ENCODE peak calls at places on chromosomes 13 and 19, in five cellular contexts. S, W, O, U and L are unnamed samples.

GRCh38 chr13:50617134-50617721 is 226.3 kb downstream of the DLEU7 start:
- DNase-seq in S (no peak), W (no peak), O (peak; percentile 22), U (no peak), L (no peak)

GRCh38 chr13:31115616-31116015 is 46.1 kb downstream of the HSPH1 start:
- DNase-seq in S (no peak), W (no peak), O (no peak), U (no peak), L (no peak)

GRCh38 chr19:50759886-50760285 is 10.4 kb upstream of the GPR32 start:
- DNase-seq in S (peak; percentile 55), W (no peak), O (no peak), U (no peak), L (no peak)

GRCh38 chr13:40016953-40017660 is 361.6 kb downstream of the COG6 start:
- DNase-seq in S (no peak), W (no peak), O (no peak), U (no peak), L (no peak)

GRCh38 chr19:46925548-46925950 is 64.8 kb downstream of the ARHGAP35 start:
- DNase-seq in S (peak; percentile 69), W (no peak), O (peak; percentile 71), U (no peak), L (no peak)

GRCh38 chr13:91313103-91313502 is 34.4 kb upstream of the MIR17HG start:
- DNase-seq in S (peak; percentile 2), W (peak; percentile 29), O (no peak), U (no peak), L (peak; percentile 49)

GRCh38 chr19:48645652-48646191 is at the start of gene CA11:
- DNase-seq in S (no peak), W (no peak), O (no peak), U (no peak), L (no peak)

GRCh38 chr13:90770334-90770733 is 577.2 kb upstream of the MIR17HG start:
- DNase-seq in S (no peak), W (no peak), O (no peak), U (no peak), L (no peak)

GRCh38 chr19:23313196-23313595 is 63.0 kb upstream of the ZNF724 start:
- DNase-seq in S (no peak), W (no peak), O (no peak), U (no peak), L (no peak)

GRCh38 chr19:40200352-40201099 is 9.3 kb downstream of the MAP3K10 start:
- DNase-seq in S (no peak), W (no peak), O (no peak), U (no peak), L (no peak)

GRCh38 chr19:5585461-5586299 is 17.9 kb upstream of the TINCR start:
- DNase-seq in S (no peak), W (peak; percentile 73), O (no peak), U (no peak), L (peak; percentile 46)

GRCh38 chr13:51453959-51454703 is 1.3 kb upstream of the INTS6 start:
- DNase-seq in S (no peak), W (peak; percentile 32), O (peak; percentile 52), U (no peak), L (peak; percentile 42)

GRCh38 chr13:91153372-91153771 is 194.1 kb upstream of the MIR17HG start:
- DNase-seq in S (no peak), W (no peak), O (no peak), U (no peak), L (no peak)

GRCh38 chr13:113921763-113922162 is 52.1 kb downstream of the C13orf46 start:
- DNase-seq in S (no peak), W (no peak), O (no peak), U (no peak), L (no peak)

GRCh38 chr13:74288361-74288911 is 154.2 kb upstream of the KLF12 start:
- DNase-seq in S (no peak), W (peak; percentile 39), O (peak; percentile 46), U (no peak), L (no peak)

GRCh38 chr13:110965038-110965754 is 50.3 kb upstream of the ANKRD10 start:
- DNase-seq in S (peak; percentile 28), W (no peak), O (no peak), U (no peak), L (no peak)

GRCh38 chr13:105167385-105167784 is 1368.1 kb downstream of the EFNB2 start:
- DNase-seq in S (no peak), W (no peak), O (no peak), U (no peak), L (no peak)

GRCh38 chr19:9939301-9939913 is 3.1 kb upstream of the OLFM2 start:
- DNase-seq in S (no peak), W (peak; percentile 39), O (no peak), U (no peak), L (no peak)

GRCh38 chr19:3821857-3822364 is 35.7 kb upstream of the MATK start:
- DNase-seq in S (peak; percentile 60), W (peak; percentile 51), O (peak; percentile 72), U (no peak), L (peak; percentile 69)

GRCh38 chr13:92966341-92966740 is 260.3 kb upstream of the GPC6 start:
- DNase-seq in S (no peak), W (no peak), O (no peak), U (no peak), L (no peak)

GRCh38 chr13:36872621-36873020 is 47.4 kb downstream of the SMAD9 start:
- DNase-seq in S (no peak), W (no peak), O (peak; percentile 29), U (no peak), L (peak; percentile 21)

GRCh38 chr13:81929988-81930387 is 1589.1 kb upstream of the SPRY2 start:
- DNase-seq in S (no peak), W (peak; percentile 70), O (no peak), U (no peak), L (no peak)

GRCh38 chr19:48501446-48501960 is 10.1 kb downstream of the LMTK3 start:
- DNase-seq in S (peak; percentile 98), W (no peak), O (peak; percentile 77), U (no peak), L (no peak)

GRCh38 chr13:20772401-20773131 is 1.2 kb downstream of the EEF1AKMT1 start:
- DNase-seq in S (no peak), W (no peak), O (no peak), U (no peak), L (no peak)

GRCh38 chr13:27619711-27620376 is 485 bp downstream of the LNX2 start:
- DNase-seq in S (peak; percentile 8), W (no peak), O (peak; percentile 43), U (no peak), L (peak; percentile 38)

GRCh38 chr13:26943748-26944147 is 183.2 kb upstream of the GPR12 start:
- DNase-seq in S (no peak), W (no peak), O (no peak), U (no peak), L (no peak)

GRCh38 chr19:10551698-10552301 is 8.1 kb downstream of the ATG4D start:
- DNase-seq in S (no peak), W (no peak), O (peak; percentile 46), U (no peak), L (no peak)

GRCh38 chr19:16970821-16971220 is 55.8 kb downstream of the CPAMD8 start:
- DNase-seq in S (no peak), W (no peak), O (no peak), U (no peak), L (no peak)

GRCh38 chr19:16969127-16969526 is 57.5 kb downstream of the CPAMD8 start:
- DNase-seq in S (no peak), W (no peak), O (no peak), U (no peak), L (no peak)
- TF ChIP-seq CTCF in S (no peak), W (peak; percentile 41), O (no peak), U (no peak), L (no peak)

GRCh38 chr13:75960538-75960994 is 324.4 kb downstream of the LMO7 start:
- DNase-seq in S (no peak), W (no peak), O (no peak), U (no peak), L (no peak)
- H3K27ac ChIP-seq in S (no peak overlapping the region), W (no peak overlapping the region), O (no peak overlapping the region), U (no peak overlapping the region), L (no peak overlapping the region)

DNA sequence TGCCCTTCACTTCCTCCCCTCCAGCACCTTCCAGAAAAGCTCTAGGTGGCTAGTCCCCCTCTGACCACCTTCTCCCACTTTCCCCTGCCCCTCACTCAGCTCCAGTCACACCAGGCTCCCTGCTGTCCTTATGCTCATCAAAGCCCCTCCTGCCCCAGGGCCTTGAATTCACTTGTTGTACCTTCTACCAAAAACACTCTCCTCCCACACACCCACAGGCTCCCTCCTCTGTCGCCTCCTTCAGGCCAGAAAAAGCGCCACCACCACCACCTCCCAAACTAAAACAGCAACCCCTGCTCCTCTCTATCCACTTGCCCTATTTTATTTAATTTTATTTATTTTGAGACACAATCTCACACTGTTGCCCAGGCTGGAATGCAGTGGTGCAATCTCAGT is 4.8 kb upstream of the CEACAM16 start:
- DNase-seq in S (no peak), W (no peak), O (no peak), U (no peak), L (no peak)
- TF ChIP-seq CTCF in S (peak; percentile 41), W (peak; percentile 44), O (peak; percentile 23), U (no peak), L (no peak)

GRCh38 chr19:32580901-32581703 is at the start of gene PDCD5:
- DNase-seq in S (peak; percentile 98), W (peak; percentile 97), O (peak; percentile 97), U (peak; percentile 86), L (peak; percentile 97)

GRCh38 chr19:32580353-32580900 is 563 bp upstream of the PDCD5 start:
- DNase-seq in S (no peak), W (no peak), O (no peak), U (no peak), L (no peak)

GRCh38 chr19:32576790-32577189 is 4.2 kb upstream of the PDCD5 start:
- DNase-seq in S (no peak), W (no peak), O (no peak), U (no peak), L (no peak)

GRCh38 chr19:32581704-32582164 is 744 bp downstream of the PDCD5 start:
- DNase-seq in S (peak; percentile 58), W (peak; percentile 45), O (peak; percentile 55), U (no peak), L (peak; percentile 42)
- H3K27ac ChIP-seq in S (peak overlapping the region; percentile 91), W (peak overlapping the region; percentile 84), O (peak overlapping the region; percentile 81), U (peak overlapping the region; percentile 76), L (peak overlapping the region; percentile 73)